ENCODE peak calls at places on chromosome 6, in ten cellular contexts. Q is adrenal gland, G is endothelial cell of umbilical vein, B is heart left ventricle, V is HCT116, A is transverse colon, F is stomach, T is suprapubic skin, I is body of pancreas, Z is IMR-90. L is an unnamed sample.

GRCh38 chr6:82875573-82876185 is 190.0 kb downstream of the UBE3D start:
- DNase-seq in B (no peak), F (no peak), A (no peak), T (no peak), G (peak; percentile 86), Z (peak; percentile 91), Q (no peak), V (peak; percentile 85), I (no peak), L (no peak)

GRCh38 chr6:54291146-54291545 is 17.1 kb upstream of the TINAG start:
- DNase-seq in F (no peak), V (no peak), G (peak; percentile 94), Q (no peak), Z (peak; percentile 70), B (no peak), I (no peak), T (no peak), A (no peak), L (no peak)

GRCh38 chr6:45416700-45417099 is 39.0 kb upstream of the SUPT3H start:
- DNase-seq in V (no peak), Q (no peak), G (no peak), F (no peak), B (no peak), Z (no peak), T (no peak), I (no peak), A (no peak), L (no peak)

GRCh38 chr6:144017167-144018094 is 9.4 kb upstream of the PLAGL1 start:
- DNase-seq in T (no peak), I (no peak), Z (no peak), V (no peak), Q (no peak), F (no peak), A (no peak), G (no peak), B (no peak), L (no peak)

GRCh38 chr6:43376551-43376981 is 7.1 kb upstream of the ZNF318 start:
- DNase-seq in A (no peak), B (no peak), V (no peak), G (no peak), F (no peak), I (no peak), T (no peak), Q (no peak), Z (peak; percentile 59), L (no peak)

GRCh38 chr6:31172973-31173384 is 2.5 kb upstream of the POU5F1 start:
- DNase-seq in F (no peak), Z (no peak), A (no peak), I (no peak), V (no peak), B (no peak), T (no peak), Q (no peak), G (no peak), L (no peak)

GRCh38 chr6:27778625-27779417 is 133.4 kb downstream of the OR2B2 start:
- DNase-seq in A (no peak), Z (no peak), I (no peak), G (no peak), B (no peak), Q (no peak), F (no peak), V (no peak), T (no peak), L (no peak)

GRCh38 chr6:79280756-79281155 is 46.3 kb upstream of the HMGN3 start:
- DNase-seq in Q (no peak), B (no peak), T (no peak), G (no peak), A (no peak), V (no peak), F (no peak), I (no peak), Z (no peak), L (no peak)

GRCh38 chr6:25173232-25173631 is 105.9 kb upstream of the CARMIL1 start:
- DNase-seq in A (no peak), I (no peak), F (no peak), B (no peak), G (no peak), Z (peak; percentile 27), Q (no peak), T (no peak), V (no peak), L (no peak)

GRCh38 chr6:125222531-125223455 is 69.2 kb downstream of the TPD52L1 start:
- DNase-seq in G (no peak), F (no peak), T (no peak), V (no peak), B (no peak), I (no peak), A (no peak), Q (no peak), Z (peak; percentile 31), L (no peak)

GRCh38 chr6:52877168-52877567 is 32.3 kb downstream of the GSTA3 start:
- DNase-seq in I (no peak), Q (no peak), Z (peak; percentile 96), V (peak; percentile 29), T (no peak), A (no peak), F (no peak), B (no peak), G (no peak), L (no peak)

GRCh38 chr6:39061182-39061581 is 12.6 kb downstream of the GLP1R start:
- DNase-seq in G (no peak), F (no peak), Q (no peak), Z (no peak), T (no peak), B (no peak), A (no peak), I (no peak), V (no peak), L (no peak)

GRCh38 chr6:3266170-3266569 is 7.4 kb downstream of the PSMG4 start:
- DNase-seq in A (no peak), G (no peak), B (no peak), F (no peak), Z (no peak), T (no peak), Q (no peak), I (no peak), V (no peak), L (no peak)

GRCh38 chr6:3263091-3263490 is 4.3 kb downstream of the PSMG4 start:
- DNase-seq in A (no peak), Q (no peak), B (no peak), F (no peak), I (peak; percentile 50), V (no peak), G (peak; percentile 24), T (no peak), Z (peak; percentile 12), L (no peak)

GRCh38 chr6:3261921-3262320 is 3.2 kb downstream of the PSMG4 start:
- DNase-seq in V (no peak), T (no peak), Q (no peak), B (no peak), G (no peak), I (no peak), A (no peak), F (no peak), Z (no peak), L (no peak)

GRCh38 chr6:3265671-3266070 is 6.9 kb downstream of the PSMG4 start:
- DNase-seq in B (no peak), T (no peak), A (no peak), Q (no peak), V (no peak), F (no peak), Z (peak; percentile 16), I (no peak), G (no peak), L (no peak)

GRCh38 chr6:3264356-3264755 is 5.6 kb downstream of the PSMG4 start:
- DNase-seq in I (no peak), V (no peak), F (no peak), Z (no peak), B (no peak), A (no peak), G (no peak), Q (no peak), T (no peak), L (peak; percentile 84)
- TF ChIP-seq POLR2A in I (no peak), V (no peak), F (no peak), Z (no peak), B (no peak), A (no peak), G (no peak), Q (no peak), T (no peak), L (no peak)

DNA sequence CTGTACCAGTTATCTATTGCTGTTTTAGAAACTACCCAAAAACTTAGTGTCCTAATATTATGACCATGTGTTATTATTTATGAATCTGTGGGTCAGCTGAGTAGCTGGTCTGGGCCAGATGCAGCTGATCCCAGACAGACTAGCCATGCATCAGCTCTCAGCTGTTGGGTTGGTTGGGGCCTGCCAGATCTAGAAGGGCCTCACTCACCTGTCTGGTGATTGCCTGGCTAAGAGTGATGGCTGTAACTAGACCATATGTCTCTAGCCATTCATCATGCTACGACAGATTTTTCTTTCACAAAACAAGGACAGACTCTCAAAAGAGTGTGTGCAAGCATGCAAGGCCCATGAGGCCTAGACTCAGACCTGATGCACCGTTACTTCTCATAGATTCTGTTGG is 403.2 kb downstream of the SAMD5 start:
- DNase-seq in V (no peak), Z (no peak), F (no peak), B (no peak), A (no peak), G (no peak), Q (no peak), T (no peak), I (no peak), L (no peak)
- H3K27ac ChIP-seq in V (no peak overlapping the region), Z (no peak overlapping the region), F (no peak overlapping the region), B (no peak overlapping the region), A (no peak overlapping the region), G (no peak overlapping the region), Q (no peak overlapping the region), T (no peak overlapping the region), I (no peak overlapping the region), L (no peak overlapping the region)

DNA sequence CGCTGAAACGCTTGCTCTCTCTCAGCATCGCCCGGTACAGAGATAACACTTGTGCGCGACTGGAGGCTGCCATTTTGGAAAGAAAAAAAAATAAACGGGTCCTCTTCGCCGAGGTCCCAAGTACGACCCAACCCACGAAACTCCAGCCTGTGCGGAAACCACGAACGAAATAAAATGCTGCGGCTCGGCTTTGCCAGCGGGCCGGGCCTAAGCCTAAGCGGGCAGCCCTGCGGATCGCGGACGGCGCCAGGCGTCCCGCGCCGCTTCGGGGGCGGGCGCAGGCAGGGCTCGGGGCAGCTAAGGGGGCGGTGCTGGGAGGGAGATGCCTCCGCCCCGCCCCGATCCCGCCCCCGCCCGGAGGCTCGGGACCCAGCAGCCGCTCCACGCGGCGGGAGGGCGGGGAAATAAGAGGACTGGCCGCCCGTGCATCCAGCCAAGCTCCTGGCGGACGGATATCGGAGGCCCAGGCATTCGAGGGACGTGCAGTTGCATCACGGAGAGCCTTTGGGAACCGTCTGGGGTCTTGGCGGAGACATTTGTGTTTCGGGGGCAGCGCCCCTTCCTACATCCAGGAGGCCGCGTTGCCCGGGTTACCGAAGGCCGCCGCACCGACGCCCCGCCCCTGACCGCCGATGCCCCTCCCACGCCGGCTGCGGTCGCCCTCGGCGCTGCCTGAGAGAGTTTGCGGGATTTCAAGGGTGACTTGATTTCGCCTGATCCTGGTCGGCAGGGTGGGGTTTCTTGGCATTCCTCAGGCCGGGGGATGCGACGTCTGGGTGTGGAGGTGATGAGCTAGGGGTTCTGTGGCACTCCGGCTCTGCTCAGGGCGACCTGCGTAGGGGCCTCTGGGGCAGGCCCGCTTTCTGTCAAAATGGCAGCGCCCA is at the start of the genes FARS2 and LYRM4:
- DNase-seq in A (peak; percentile 91), I (peak; percentile 84), B (peak; percentile 93), Z (peak; percentile 73), T (peak; percentile 92), Q (peak; percentile 91), F (peak; percentile 89), V (peak; percentile 72), G (peak; percentile 94), L (peak; percentile 93)
- TF ChIP-seq POLR2A in A (no peak), I (peak; percentile 68), B (peak; percentile 43), Z (peak; percentile 45), T (no peak), Q (peak; percentile 37), F (no peak), V (no peak), G (peak; percentile 32), L (peak; percentile 30)

GRCh38 chr6:15266423-15266996 is 20.6 kb downstream of the JARID2 start:
- DNase-seq in B (no peak), F (no peak), I (no peak), Q (no peak), V (no peak), G (peak; percentile 53), Z (no peak), A (no peak), T (no peak), L (no peak)
- H3K27ac ChIP-seq in B (peak overlapping the region; percentile 47), F (no peak overlapping the region), I (peak overlapping the region; percentile 48), Q (no peak overlapping the region), V (no peak overlapping the region), G (peak overlapping the region; percentile 67), Z (no peak overlapping the region), A (no peak overlapping the region), T (no peak overlapping the region), L (no peak overlapping the region)